ENCODE peak calls at places on chromosome 7, in nine cellular contexts. One of them, this sample, is unnamed.

GRCh38 chr7:112118581-112119566 is 87.3 kb downstream of the DOCK4 start:
- DNase-seq in CD4-positive, alpha-beta memory T cell: no peak
- DNase-seq in left lung: no peak
- DNase-seq in PC-3: no peak
- DNase-seq in aorta: no peak
- DNase-seq in prostate gland: no peak
- DNase-seq in body of pancreas: no peak
- DNase-seq in SK-N-SH: no peak
- DNase-seq in uterus: no peak
- DNase-seq in this sample: no peak

GRCh38 chr7:127440206-127440605 is 47.7 kb upstream of the ZNF800 start:
- DNase-seq in CD4-positive, alpha-beta memory T cell: no peak
- DNase-seq in left lung: no peak
- DNase-seq in PC-3: no peak
- DNase-seq in aorta: no peak
- DNase-seq in prostate gland: no peak
- DNase-seq in body of pancreas: no peak
- DNase-seq in SK-N-SH: no peak
- DNase-seq in uterus: no peak
- DNase-seq in this sample: no peak

GRCh38 chr7:47283497-47284131 is 298.3 kb downstream of the TNS3 start:
- DNase-seq in CD4-positive, alpha-beta memory T cell: no peak
- DNase-seq in left lung: no peak
- DNase-seq in PC-3: peak; percentile 77
- DNase-seq in aorta: no peak
- DNase-seq in prostate gland: no peak
- DNase-seq in body of pancreas: peak; percentile 35
- DNase-seq in SK-N-SH: no peak
- DNase-seq in uterus: no peak
- DNase-seq in this sample: no peak

GRCh38 chr7:92763636-92764423 is 72.5 kb downstream of the CDK6 start:
- DNase-seq in CD4-positive, alpha-beta memory T cell: no peak
- DNase-seq in left lung: no peak
- DNase-seq in PC-3: peak; percentile 95
- DNase-seq in aorta: no peak
- DNase-seq in prostate gland: no peak
- DNase-seq in body of pancreas: no peak
- DNase-seq in SK-N-SH: no peak
- DNase-seq in uterus: no peak
- DNase-seq in this sample: no peak

GRCh38 chr7:158019726-158020705 is 567.6 kb downstream of the PTPRN2 start:
- DNase-seq in CD4-positive, alpha-beta memory T cell: no peak
- DNase-seq in left lung: no peak
- DNase-seq in PC-3: no peak
- DNase-seq in aorta: peak; percentile 60
- DNase-seq in prostate gland: no peak
- DNase-seq in body of pancreas: no peak
- DNase-seq in SK-N-SH: no peak
- DNase-seq in uterus: no peak
- DNase-seq in this sample: no peak

GRCh38 chr7:47253650-47254080 is 328.2 kb downstream of the TNS3 start:
- DNase-seq in CD4-positive, alpha-beta memory T cell: no peak
- DNase-seq in left lung: no peak
- DNase-seq in PC-3: peak; percentile 41
- DNase-seq in aorta: peak; percentile 74
- DNase-seq in prostate gland: no peak
- DNase-seq in body of pancreas: peak; percentile 49
- DNase-seq in SK-N-SH: peak; percentile 77
- DNase-seq in uterus: peak; percentile 64
- DNase-seq in this sample: no peak

GRCh38 chr7:120337308-120337907 is 64.4 kb downstream of the KCND2 start:
- DNase-seq in CD4-positive, alpha-beta memory T cell: no peak
- DNase-seq in left lung: no peak
- DNase-seq in PC-3: peak; percentile 25
- DNase-seq in aorta: no peak
- DNase-seq in prostate gland: no peak
- DNase-seq in body of pancreas: no peak
- DNase-seq in SK-N-SH: peak; percentile 25
- DNase-seq in uterus: no peak
- DNase-seq in this sample: no peak

GRCh38 chr7:103766630-103767029 is 222.8 kb downstream of the RELN start:
- DNase-seq in CD4-positive, alpha-beta memory T cell: no peak
- DNase-seq in left lung: no peak
- DNase-seq in PC-3: no peak
- DNase-seq in aorta: no peak
- DNase-seq in prostate gland: no peak
- DNase-seq in body of pancreas: no peak
- DNase-seq in SK-N-SH: no peak
- DNase-seq in uterus: no peak
- DNase-seq in this sample: no peak

GRCh38 chr7:42493436-42494198 is 256.6 kb upstream of the GLI3 start:
- DNase-seq in CD4-positive, alpha-beta memory T cell: no peak
- DNase-seq in left lung: peak; percentile 87
- DNase-seq in PC-3: peak; percentile 81
- DNase-seq in aorta: peak; percentile 92
- DNase-seq in prostate gland: peak; percentile 69
- DNase-seq in body of pancreas: peak; percentile 41
- DNase-seq in SK-N-SH: peak; percentile 20
- DNase-seq in uterus: peak; percentile 87
- DNase-seq in this sample: no peak

GRCh38 chr7:68384581-68384980 is 1213.7 kb upstream of the AUTS2 start:
- DNase-seq in CD4-positive, alpha-beta memory T cell: no peak
- DNase-seq in left lung: no peak
- DNase-seq in PC-3: no peak
- DNase-seq in aorta: no peak
- DNase-seq in prostate gland: no peak
- DNase-seq in body of pancreas: no peak
- DNase-seq in SK-N-SH: no peak
- DNase-seq in uterus: no peak
- DNase-seq in this sample: no peak

GRCh38 chr7:116167177-116167576 is 43.2 kb upstream of the TES start:
- DNase-seq in CD4-positive, alpha-beta memory T cell: no peak
- DNase-seq in left lung: no peak
- DNase-seq in PC-3: no peak
- DNase-seq in aorta: no peak
- DNase-seq in prostate gland: no peak
- DNase-seq in body of pancreas: no peak
- DNase-seq in SK-N-SH: no peak
- DNase-seq in uterus: no peak
- DNase-seq in this sample: no peak

GRCh38 chr7:27046854-27047549 is 48.8 kb downstream of the HOXA1 start:
- DNase-seq in CD4-positive, alpha-beta memory T cell: no peak
- DNase-seq in left lung: no peak
- DNase-seq in PC-3: peak; percentile 79
- DNase-seq in aorta: no peak
- DNase-seq in prostate gland: no peak
- DNase-seq in body of pancreas: no peak
- DNase-seq in SK-N-SH: no peak
- DNase-seq in uterus: no peak
- DNase-seq in this sample: no peak

GRCh38 chr7:135188298-135188984 is 17.9 kb upstream of the CYREN start:
- DNase-seq in CD4-positive, alpha-beta memory T cell: no peak
- DNase-seq in left lung: no peak
- DNase-seq in PC-3: no peak
- DNase-seq in aorta: peak; percentile 53
- DNase-seq in prostate gland: no peak
- DNase-seq in body of pancreas: peak; percentile 56
- DNase-seq in SK-N-SH: no peak
- DNase-seq in uterus: no peak
- DNase-seq in this sample: no peak

GRCh38 chr7:14069961-14070360 is 80.5 kb upstream of the ETV1 start:
- DNase-seq in CD4-positive, alpha-beta memory T cell: no peak
- DNase-seq in left lung: no peak
- DNase-seq in PC-3: no peak
- DNase-seq in aorta: no peak
- DNase-seq in prostate gland: no peak
- DNase-seq in body of pancreas: no peak
- DNase-seq in SK-N-SH: no peak
- DNase-seq in uterus: no peak
- DNase-seq in this sample: no peak

GRCh38 chr7:129607471-129608120 is 3.9 kb upstream of the NRF1 start:
- DNase-seq in CD4-positive, alpha-beta memory T cell: peak; percentile 38
- DNase-seq in left lung: no peak
- DNase-seq in PC-3: peak; percentile 59
- DNase-seq in aorta: no peak
- DNase-seq in prostate gland: no peak
- DNase-seq in body of pancreas: no peak
- DNase-seq in SK-N-SH: peak; percentile 64
- DNase-seq in uterus: no peak
- DNase-seq in this sample: peak; percentile 14

GRCh38 chr7:84813376-84813775 is 373.5 kb downstream of the SEMA3D start:
- DNase-seq in CD4-positive, alpha-beta memory T cell: no peak
- DNase-seq in left lung: no peak
- DNase-seq in PC-3: no peak
- DNase-seq in aorta: no peak
- DNase-seq in prostate gland: no peak
- DNase-seq in body of pancreas: no peak
- DNase-seq in SK-N-SH: no peak
- DNase-seq in uterus: no peak
- DNase-seq in this sample: no peak

GRCh38 chr7:98771519-98772241 is 98.1 kb downstream of the TMEM130 start:
- DNase-seq in CD4-positive, alpha-beta memory T cell: no peak
- DNase-seq in left lung: peak; percentile 2
- DNase-seq in PC-3: no peak
- DNase-seq in aorta: no peak
- DNase-seq in prostate gland: no peak
- DNase-seq in body of pancreas: no peak
- DNase-seq in SK-N-SH: no peak
- DNase-seq in uterus: no peak
- DNase-seq in this sample: no peak

GRCh38 chr7:94160719-94161435 is 156.7 kb upstream of the BET1 start:
- DNase-seq in CD4-positive, alpha-beta memory T cell: no peak
- DNase-seq in left lung: no peak
- DNase-seq in PC-3: no peak
- DNase-seq in aorta: no peak
- DNase-seq in prostate gland: no peak
- DNase-seq in body of pancreas: no peak
- DNase-seq in SK-N-SH: no peak
- DNase-seq in uterus: no peak
- DNase-seq in this sample: no peak

GRCh38 chr7:103388469-103389140 is 41.2 kb downstream of the PSMC2 start:
- DNase-seq in CD4-positive, alpha-beta memory T cell: no peak
- DNase-seq in left lung: no peak
- DNase-seq in PC-3: no peak
- DNase-seq in aorta: no peak
- DNase-seq in prostate gland: no peak
- DNase-seq in body of pancreas: no peak
- DNase-seq in SK-N-SH: no peak
- DNase-seq in uterus: no peak
- DNase-seq in this sample: no peak

GRCh38 chr7:170551-171363 is 21.6 kb upstream of the FAM20C start:
- DNase-seq in CD4-positive, alpha-beta memory T cell: no peak
- DNase-seq in left lung: peak; percentile 68
- DNase-seq in PC-3: no peak
- DNase-seq in aorta: peak; percentile 51
- DNase-seq in prostate gland: no peak
- DNase-seq in body of pancreas: no peak
- DNase-seq in SK-N-SH: no peak
- DNase-seq in uterus: no peak
- DNase-seq in this sample: no peak

GRCh38 chr7:138575897-138576428 is 115.9 kb downstream of the TRIM24 start:
- DNase-seq in CD4-positive, alpha-beta memory T cell: no peak
- DNase-seq in left lung: no peak
- DNase-seq in PC-3: no peak
- DNase-seq in aorta: no peak
- DNase-seq in prostate gland: no peak
- DNase-seq in body of pancreas: no peak
- DNase-seq in SK-N-SH: no peak
- DNase-seq in uterus: no peak
- DNase-seq in this sample: no peak

GRCh38 chr7:64494912-64495461 is 67.9 kb downstream of the ZNF680 start:
- DNase-seq in CD4-positive, alpha-beta memory T cell: no peak
- DNase-seq in left lung: peak; percentile 71
- DNase-seq in PC-3: no peak
- DNase-seq in aorta: no peak
- DNase-seq in prostate gland: no peak
- DNase-seq in body of pancreas: no peak
- DNase-seq in SK-N-SH: peak; percentile 73
- DNase-seq in uterus: no peak
- DNase-seq in this sample: no peak

GRCh38 chr7:64498270-64498669 is 64.6 kb downstream of the ZNF680 start:
- DNase-seq in CD4-positive, alpha-beta memory T cell: no peak
- DNase-seq in left lung: no peak
- DNase-seq in PC-3: no peak
- DNase-seq in aorta: no peak
- DNase-seq in prostate gland: peak; percentile 35
- DNase-seq in body of pancreas: no peak
- DNase-seq in SK-N-SH: no peak
- DNase-seq in uterus: no peak
- DNase-seq in this sample: no peak
- H3K9me3 ChIP-seq in CD4-positive, alpha-beta memory T cell: peaks cover 3% of the 10 kb centered on the region
- H3K9me3 ChIP-seq in left lung: peaks cover 71% of the 10 kb centered on the region
- H3K9me3 ChIP-seq in PC-3: peaks cover 6% of the 10 kb centered on the region
- H3K9me3 ChIP-seq in aorta: peaks cover 2% of the 10 kb centered on the region
- H3K9me3 ChIP-seq in prostate gland: no peaks in the 10 kb centered on the region
- H3K9me3 ChIP-seq in body of pancreas: no peaks in the 10 kb centered on the region
- H3K9me3 ChIP-seq in SK-N-SH: no peaks in the 10 kb centered on the region
- H3K9me3 ChIP-seq in uterus: no peaks in the 10 kb centered on the region
- H3K9me3 ChIP-seq in this sample: peaks cover 3% of the 10 kb centered on the region

GRCh38 chr7:113891828-113892227 is 27.0 kb downstream of the PPP1R3A start:
- DNase-seq in CD4-positive, alpha-beta memory T cell: no peak
- DNase-seq in left lung: no peak
- DNase-seq in PC-3: no peak
- DNase-seq in aorta: no peak
- DNase-seq in prostate gland: no peak
- DNase-seq in body of pancreas: no peak
- DNase-seq in SK-N-SH: no peak
- DNase-seq in uterus: no peak
- DNase-seq in this sample: no peak
- H3K27ac ChIP-seq in CD4-positive, alpha-beta memory T cell: no peak overlapping the region
- H3K27ac ChIP-seq in left lung: no peak overlapping the region
- H3K27ac ChIP-seq in PC-3: no peak overlapping the region
- H3K27ac ChIP-seq in aorta: no peak overlapping the region
- H3K27ac ChIP-seq in prostate gland: no peak overlapping the region
- H3K27ac ChIP-seq in body of pancreas: no peak overlapping the region
- H3K27ac ChIP-seq in SK-N-SH: no peak overlapping the region
- H3K27ac ChIP-seq in uterus: no peak overlapping the region
- H3K27ac ChIP-seq in this sample: no peak overlapping the region

GRCh38 chr7:133401225-133401624 is 148.3 kb downstream of the EXOC4 start:
- DNase-seq in CD4-positive, alpha-beta memory T cell: no peak
- DNase-seq in left lung: no peak
- DNase-seq in PC-3: no peak
- DNase-seq in aorta: no peak
- DNase-seq in prostate gland: no peak
- DNase-seq in body of pancreas: no peak
- DNase-seq in SK-N-SH: no peak
- DNase-seq in uterus: no peak
- DNase-seq in this sample: no peak
- H3K4me1 ChIP-seq in CD4-positive, alpha-beta memory T cell: no peaks in the 10 kb centered on the region
- H3K4me1 ChIP-seq in left lung: peaks cover 6% of the 10 kb centered on the region
- H3K4me1 ChIP-seq in PC-3: no peaks in the 10 kb centered on the region
- H3K4me1 ChIP-seq in aorta: peaks cover 2% of the 10 kb centered on the region
- H3K4me1 ChIP-seq in prostate gland: no peaks in the 10 kb centered on the region
- H3K4me1 ChIP-seq in body of pancreas: peaks cover 9% of the 10 kb centered on the region
- H3K4me1 ChIP-seq in SK-N-SH: no peaks in the 10 kb centered on the region
- H3K4me1 ChIP-seq in uterus: no peaks in the 10 kb centered on the region
- H3K4me1 ChIP-seq in this sample: no peaks in the 10 kb centered on the region

DNA sequence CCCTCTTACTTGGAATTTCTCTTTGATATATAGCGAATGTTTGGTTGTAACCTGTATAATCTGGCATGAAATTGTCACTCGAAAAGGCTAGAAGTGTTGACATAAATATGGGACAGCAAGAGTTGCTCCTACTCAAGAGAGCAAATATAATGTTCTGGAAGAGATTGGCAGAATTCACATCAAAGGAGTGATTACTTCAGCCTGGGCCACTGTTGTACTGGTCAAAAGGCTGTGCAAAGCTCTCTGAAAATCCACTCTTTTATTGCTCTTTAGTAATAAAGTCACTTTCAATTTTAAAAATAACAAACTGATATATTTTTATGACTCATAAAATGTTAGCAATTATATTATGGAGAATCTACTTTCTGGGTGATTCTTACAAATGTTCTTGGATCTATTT is 58.2 kb downstream of the CFTR start:
- DNase-seq in CD4-positive, alpha-beta memory T cell: no peak
- DNase-seq in left lung: no peak
- DNase-seq in PC-3: no peak
- DNase-seq in aorta: no peak
- DNase-seq in prostate gland: no peak
- DNase-seq in body of pancreas: no peak
- DNase-seq in SK-N-SH: no peak
- DNase-seq in uterus: no peak
- DNase-seq in this sample: no peak
- H3K9me3 ChIP-seq in CD4-positive, alpha-beta memory T cell: no peaks in the 10 kb centered on the region
- H3K9me3 ChIP-seq in left lung: no peaks in the 10 kb centered on the region
- H3K9me3 ChIP-seq in PC-3: no peaks in the 10 kb centered on the region
- H3K9me3 ChIP-seq in aorta: no peaks in the 10 kb centered on the region
- H3K9me3 ChIP-seq in prostate gland: no peaks in the 10 kb centered on the region
- H3K9me3 ChIP-seq in body of pancreas: no peaks in the 10 kb centered on the region
- H3K9me3 ChIP-seq in SK-N-SH: no peaks in the 10 kb centered on the region
- H3K9me3 ChIP-seq in uterus: no peaks in the 10 kb centered on the region
- H3K9me3 ChIP-seq in this sample: no peaks in the 10 kb centered on the region